ENCODE peak calls at places on chromosomes 13 and 19, in six cellular contexts. S is SK-N-SH, I is GM23248, U is hepatocyte, L is PC-3, Z is HCT116. J is an unnamed sample.

GRCh38 chr13:83881917-83882625 is at the start of gene SLITRK1:
- DNase-seq in I (peak; percentile 30), Z (no peak), U (peak; percentile 80), S (peak; percentile 16), L (no peak), J (peak; percentile 94)

GRCh38 chr13:41465215-41465907 is 8.0 kb downstream of the RGCC start:
- DNase-seq in U (no peak), Z (no peak), L (peak; percentile 47), S (no peak), I (peak; percentile 91), J (no peak)

GRCh38 chr13:82224806-82225205 is 1657.5 kb downstream of the SLITRK1 start:
- DNase-seq in Z (no peak), U (no peak), I (no peak), S (no peak), L (no peak), J (no peak)

GRCh38 chr13:23656637-23657036 is 86.4 kb downstream of the TNFRSF19 start:
- DNase-seq in Z (no peak), U (no peak), S (peak; percentile 77), I (peak; percentile 69), L (no peak), J (no peak)

GRCh38 chr13:51303063-51303552 is 36.4 kb upstream of the SERPINE3 start:
- DNase-seq in L (no peak), S (no peak), I (no peak), U (no peak), Z (no peak), J (peak; percentile 91)

GRCh38 chr13:99432637-99433542 is 68.4 kb upstream of the TM9SF2 start:
- DNase-seq in S (no peak), U (peak; percentile 49), L (peak; percentile 75), Z (peak; percentile 36), I (peak; percentile 92), J (peak; percentile 79)

GRCh38 chr13:45718992-45719391 is 16.9 kb downstream of the CBY2 start:
- DNase-seq in Z (no peak), I (peak; percentile 8), S (no peak), U (no peak), L (peak; percentile 11), J (peak; percentile 30)

GRCh38 chr13:113034451-113035208 is 65.6 kb downstream of the MCF2L start:
- DNase-seq in S (peak; percentile 57), U (peak; percentile 67), I (peak; percentile 88), Z (no peak), L (peak; percentile 66), J (peak; percentile 61)

GRCh38 chr19:2977001-2977685 is at the start of gene TLE6:
- DNase-seq in L (peak; percentile 91), Z (peak; percentile 91), S (peak; percentile 97), I (peak; percentile 97), U (peak; percentile 98), J (peak; percentile 98)

GRCh38 chr13:99207511-99207910 is 6.9 kb downstream of the UBAC2 start:
- DNase-seq in L (no peak), Z (no peak), I (no peak), S (no peak), U (no peak), J (no peak)

GRCh38 chr13:44523176-44524017 is 52.7 kb downstream of the TSC22D1 start:
- DNase-seq in I (peak; percentile 67), S (no peak), U (peak; percentile 57), Z (peak; percentile 32), L (peak; percentile 72), J (no peak)

GRCh38 chr19:19305696-19306095 is 14.6 kb downstream of the SUGP1 start:
- DNase-seq in I (no peak), Z (no peak), L (no peak), S (no peak), U (no peak), J (no peak)

GRCh38 chr13:48201044-48201443 is 32.0 kb upstream of the ITM2B start:
- DNase-seq in I (no peak), U (peak; percentile 76), L (no peak), S (no peak), Z (no peak), J (no peak)

GRCh38 chr19:18991468-18991867 is 41.8 kb downstream of the SUGP2 start:
- DNase-seq in Z (no peak), S (no peak), I (no peak), U (no peak), L (no peak), J (no peak)

GRCh38 chr19:47615714-47616113 is 6.8 kb downstream of the BICRA start:
- DNase-seq in Z (no peak), L (no peak), I (no peak), U (no peak), S (no peak), J (no peak)

GRCh38 chr13:32047796-32048195 is 16.2 kb downstream of the FRY start:
- DNase-seq in L (no peak), S (no peak), Z (no peak), I (no peak), U (no peak), J (no peak)

GRCh38 chr19:18342090-18342632 is 1.8 kb downstream of the PGPEP1 start:
- DNase-seq in I (no peak), L (no peak), U (no peak), S (no peak), Z (no peak), J (no peak)

GRCh38 chr13:29532821-29533220 is 62.7 kb downstream of the SLC7A1 start:
- DNase-seq in S (no peak), L (no peak), Z (no peak), I (peak; percentile 32), U (no peak), J (no peak)
- H3K4me1 ChIP-seq in S (no peaks in the 10 kb centered on the region), L (no peaks in the 10 kb centered on the region), Z (no peaks in the 10 kb centered on the region), I (peaks cover 18% of the 10 kb centered on the region), U (no peaks in the 10 kb centered on the region), J (no peaks in the 10 kb centered on the region)

GRCh38 chr19:11063434-11063833 is 25.8 kb upstream of the LDLR start:
- DNase-seq in I (no peak), L (no peak), Z (no peak), U (no peak), S (no peak), J (no peak)

GRCh38 chr19:11054628-11055027 is 34.6 kb upstream of the LDLR start:
- DNase-seq in I (no peak), Z (no peak), S (no peak), L (no peak), U (no peak), J (no peak)

GRCh38 chr19:11058246-11059030 is 30.8 kb upstream of the LDLR start:
- DNase-seq in Z (no peak), S (no peak), U (no peak), I (no peak), L (no peak), J (no peak)

GRCh38 chr19:11061951-11062350 is 27.3 kb upstream of the LDLR start:
- DNase-seq in L (no peak), Z (no peak), U (no peak), I (no peak), S (no peak), J (no peak)

GRCh38 chr19:11059511-11060358 is 29.5 kb upstream of the LDLR start:
- DNase-seq in S (no peak), I (no peak), Z (no peak), U (no peak), L (no peak), J (no peak)
- H3K27ac ChIP-seq in S (no peak overlapping the region), I (no peak overlapping the region), Z (peak overlapping the region; percentile 22), U (no peak overlapping the region), L (no peak overlapping the region), J (no peak overlapping the region)

GRCh38 chr19:23896912-23897311 is 17.8 kb upstream of the ZNF726 start:
- DNase-seq in L (no peak), S (no peak), U (no peak), Z (no peak), I (no peak), J (no peak)
- TF ChIP-seq EZH2phosphoT487 in L (no peak), S (no peak), U (no peak), Z (no peak), I (no peak), J (no peak)

DNA sequence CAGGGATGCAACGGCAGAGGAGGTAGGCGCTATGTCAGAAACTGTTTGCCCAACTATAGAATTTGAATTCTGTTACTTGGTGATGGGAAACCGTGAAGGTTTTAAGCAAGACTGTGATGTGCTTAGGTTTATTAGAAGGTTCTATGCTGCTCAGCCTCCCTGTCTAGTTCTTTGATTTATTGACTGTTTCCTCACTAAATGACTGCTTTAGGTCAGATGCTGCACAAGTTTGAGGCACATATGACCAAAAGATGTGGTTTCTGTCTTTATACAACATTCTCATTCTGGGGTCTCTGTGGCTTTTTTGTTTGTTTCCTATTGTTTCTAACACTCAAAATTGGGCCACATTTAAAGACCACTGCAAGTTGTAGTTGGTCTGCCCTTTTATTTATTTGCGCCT is 323.0 kb upstream of the OBI1 start:
- DNase-seq in U (no peak), Z (no peak), S (no peak), I (no peak), L (no peak), J (no peak)
- H3K4me1 ChIP-seq in U (no peaks in the 10 kb centered on the region), Z (no peaks in the 10 kb centered on the region), S (no peaks in the 10 kb centered on the region), I (no peaks in the 10 kb centered on the region), L (no peaks in the 10 kb centered on the region), J (no peaks in the 10 kb centered on the region)

GRCh38 chr19:34461375-34462100 is 20.0 kb upstream of the WTIP start:
- DNase-seq in L (no peak), Z (no peak), I (peak; percentile 42), S (no peak), U (no peak), J (no peak)
- H3K27ac ChIP-seq in L (no peak overlapping the region), Z (no peak overlapping the region), I (peak overlapping the region; percentile 33), S (no peak overlapping the region), U (no peak overlapping the region), J (no peak overlapping the region)

GRCh38 chr19:39032164-39032918 is at the start of gene FBXO27:
- DNase-seq in I (peak; percentile 32), Z (peak; percentile 16), U (peak; percentile 35), S (peak; percentile 84), L (peak; percentile 33), J (peak; percentile 72)

GRCh38 chr19:39037194-39037593 is 4.8 kb upstream of the FBXO27 start:
- DNase-seq in U (no peak), S (no peak), I (no peak), L (no peak), Z (no peak), J (no peak)

DNA sequence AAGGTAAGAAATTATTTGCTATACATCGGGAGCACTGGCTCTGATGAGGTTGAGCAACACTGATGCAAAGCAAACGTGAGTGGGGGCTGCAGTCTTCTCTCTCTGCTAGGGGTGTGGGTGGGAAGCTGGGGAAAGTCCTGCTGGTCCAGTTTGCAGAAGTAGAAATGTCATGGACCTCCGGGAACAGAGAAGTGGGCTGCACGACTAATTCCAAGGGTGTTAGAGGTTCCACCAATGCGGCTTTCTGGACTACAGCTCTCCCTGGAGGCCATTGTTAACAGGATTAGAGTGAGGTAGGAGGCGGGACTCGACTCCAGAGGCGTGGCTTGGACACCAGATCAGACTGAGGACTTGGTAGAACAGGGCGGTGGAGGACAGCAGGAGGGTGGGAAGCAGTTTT is 5.7 kb upstream of the FBXO27 start:
- DNase-seq in U (peak; percentile 74), S (peak; percentile 71), Z (peak; percentile 37), I (peak; percentile 75), L (peak; percentile 42), J (peak; percentile 87)
- TF ChIP-seq EZH2phosphoT487 in U (no peak), S (no peak), Z (no peak), I (no peak), L (no peak), J (no peak)

GRCh38 chr19:35899547-35900214 is 659 bp downstream of the NFKBID start:
- DNase-seq in U (peak; percentile 91), I (peak; percentile 94), S (peak; percentile 95), L (peak; percentile 69), Z (peak; percentile 72), J (peak; percentile 67)
- H3K4me1 ChIP-seq in U (peaks cover 6% of the 10 kb centered on the region), I (peaks cover 26% of the 10 kb centered on the region), S (peaks cover 22% of the 10 kb centered on the region), L (peaks cover 10% of the 10 kb centered on the region), Z (peaks cover 43% of the 10 kb centered on the region), J (no peaks in the 10 kb centered on the region)

J was measured in neural progenitor cell.